ENCODE peak calls at places on chromosomes 16 and 17, in nine cellular contexts. F, E, I, L, W, J, Q, C and T are unnamed samples.

GRCh38 chr16:49442805-49443204 is 69.2 kb downstream of the C16orf78 start:
- DNase-seq in E (no peak), L (no peak), C (no peak), I (no peak), J (no peak), W (no peak), F (no peak), Q (no peak), T (no peak)

GRCh38 chr17:29760279-29760721 is 137.6 kb upstream of the CORO6 start:
- DNase-seq in F (no peak), I (peak; percentile 41), J (peak; percentile 54), C (peak; percentile 74), Q (no peak), E (no peak), L (peak; percentile 35), W (peak; percentile 52), T (peak; percentile 63)

GRCh38 chr17:60301644-60302043 is 90.3 kb downstream of the USP32 start:
- DNase-seq in C (no peak), W (no peak), F (no peak), I (no peak), E (no peak), J (no peak), Q (no peak), L (no peak), T (no peak)

GRCh38 chr17:34716291-34716690 is 136.9 kb downstream of the TMEM132E start:
- DNase-seq in F (no peak), C (no peak), I (no peak), E (no peak), Q (no peak), W (no peak), J (no peak), L (no peak), T (no peak)

GRCh38 chr16:46826618-46827017 is 4.4 kb downstream of the C16orf87 start:
- DNase-seq in C (no peak), J (no peak), L (no peak), E (no peak), I (no peak), W (peak; percentile 17), Q (no peak), F (no peak), T (no peak)

GRCh38 chr17:42531455-42532354 is 4.3 kb upstream of the NAGLU start:
- DNase-seq in C (peak; percentile 64), L (peak; percentile 76), F (no peak), J (peak; percentile 54), I (peak; percentile 34), Q (no peak), W (peak; percentile 47), E (no peak), T (peak; percentile 54)

GRCh38 chr17:81511800-81512559 is 619 bp downstream of the ACTG1 start:
- DNase-seq in J (no peak), L (peak; percentile 53), I (peak; percentile 31), F (no peak), W (peak; percentile 46), C (no peak), E (no peak), Q (no peak), T (peak; percentile 32)

GRCh38 chr16:84048871-84049270 is 6.3 kb upstream of the SLC38A8 start:
- DNase-seq in F (no peak), Q (no peak), W (no peak), C (no peak), I (no peak), L (no peak), J (no peak), E (no peak), T (no peak)

GRCh38 chr16:48161906-48162305 is 6.1 kb upstream of the ABCC12 start:
- DNase-seq in Q (no peak), E (no peak), C (no peak), L (no peak), W (no peak), I (no peak), F (no peak), J (no peak), T (peak; percentile 43)

GRCh38 chr17:79388556-79389295 is 222.1 kb downstream of the RBFOX3 start:
- DNase-seq in L (peak; percentile 8), C (peak; percentile 33), I (peak; percentile 31), E (no peak), F (no peak), W (peak; percentile 49), Q (no peak), J (peak; percentile 38), T (peak; percentile 18)

GRCh38 chr16:4317471-4318170 is 1.8 kb downstream of the GLIS2 start:
- DNase-seq in Q (no peak), C (no peak), L (no peak), F (no peak), W (peak; percentile 52), E (no peak), I (peak; percentile 38), J (no peak), T (peak; percentile 34)

GRCh38 chr16:82892327-82892726 is 265.6 kb downstream of the CDH13 start:
- DNase-seq in C (no peak), W (peak; percentile 9), J (peak; percentile 33), L (no peak), I (no peak), Q (no peak), E (no peak), F (no peak), T (peak; percentile 29)

GRCh38 chr16:3266873-3267537 is 10.6 kb upstream of the MEFV start:
- DNase-seq in L (peak; percentile 23), Q (no peak), E (peak; percentile 16), J (peak; percentile 95), W (peak; percentile 62), I (peak; percentile 26), C (peak; percentile 35), F (no peak), T (peak; percentile 61)